ENCODE peak calls at places on chromosomes 16 and 17, in six cellular contexts. O is HFF-Myc; P is A549; Y is CD8-positive, alpha-beta memory T cell; Z is CD8-positive, alpha-beta T cell; R is breast epithelium. K is an unnamed sample.
A peak's percentile ranks its signal among the peaks of the same experiment; 100 is the strongest.

GRCh38 chr16:1887711-1888354 is 15.9 kb upstream of the MEIOB start:
- DNase-seq in O (no peak), Z (no peak), P (no peak), Y (no peak), R (no peak), K (no peak)

GRCh38 chr17:50184057-50184456 is 17.4 kb downstream of the COL1A1 start:
- DNase-seq in R (no peak), O (no peak), Y (no peak), P (no peak), Z (no peak), K (no peak)

GRCh38 chr17:75795820-75796607 is 11.4 kb downstream of the UNK start:
- DNase-seq in P (no peak), Y (no peak), Z (no peak), R (no peak), O (no peak), K (peak; percentile 32)

GRCh38 chr17:57523926-57524634 is 221.0 kb downstream of the CCDC182 start:
- DNase-seq in Z (no peak), Y (no peak), P (peak; percentile 43), R (no peak), O (no peak), K (no peak)

GRCh38 chr17:3534881-3535252 is 22.7 kb downstream of the TRPV3 start:
- DNase-seq in R (no peak), Z (no peak), Y (peak; percentile 29), O (no peak), P (peak; percentile 54), K (no peak)

GRCh38 chr17:6938637-6939036 is 57.2 kb upstream of the ALOX12 start:
- DNase-seq in P (no peak), R (no peak), Y (no peak), O (no peak), Z (no peak), K (no peak)

GRCh38 chr17:62925267-62925836 is 40.7 kb upstream of the TANC2 start:
- DNase-seq in P (no peak), O (no peak), Y (no peak), Z (no peak), R (no peak), K (no peak)

GRCh38 chr16:89498839-89499238 is 8.5 kb upstream of the ANKRD11 start:
- DNase-seq in Y (no peak), O (no peak), R (no peak), P (no peak), Z (no peak), K (peak; percentile 84)

GRCh38 chr16:19810817-19811731 is 73.6 kb downstream of the GPRC5B start:
- DNase-seq in R (no peak), O (no peak), Z (no peak), P (peak; percentile 79), Y (no peak), K (peak; percentile 37)

GRCh38 chr16:88726981-88727380 is 20.7 kb downstream of the CTU2 start:
- DNase-seq in Y (no peak), R (no peak), P (no peak), Z (no peak), O (no peak), K (no peak)

GRCh38 chr16:19137201-19137601 is 23.4 kb downstream of the ITPRIPL2 start:
- DNase-seq in P (no peak), Y (no peak), R (no peak), O (no peak), Z (no peak), K (no peak)

GRCh38 chr16:4263504-4264436 is 9.1 kb downstream of the TFAP4 start:
- DNase-seq in Z (no peak), O (peak; percentile 87), P (peak; percentile 43), R (peak; percentile 61), Y (no peak), K (peak; percentile 96)

GRCh38 chr17:42460371-42460770 is 1.7 kb downstream of the ATP6V0A1 start:
- DNase-seq in Y (no peak), R (no peak), O (no peak), P (no peak), Z (no peak), K (no peak)

GRCh38 chr17:7466644-7467341 is 12.6 kb downstream of the ZBTB4 start:
- DNase-seq in Y (no peak), O (no peak), Z (no peak), R (no peak), P (no peak), K (peak; percentile 88)

GRCh38 chr17:78839173-78839761 is 1.3 kb downstream of the USP36 start:
- DNase-seq in P (peak; percentile 46), R (no peak), O (no peak), Y (no peak), Z (no peak), K (no peak)

GRCh38 chr16:17802566-17802965 is 331.8 kb upstream of the XYLT1 start:
- DNase-seq in R (no peak), O (no peak), P (no peak), Y (no peak), Z (no peak), K (no peak)

GRCh38 chr17:54944796-54945195 is 23.7 kb downstream of the COX11 start:
- DNase-seq in R (no peak), O (no peak), P (no peak), Y (no peak), Z (no peak), K (no peak)

GRCh38 chr17:27345141-27345904 is 51.4 kb downstream of the WSB1 start:
- DNase-seq in Z (no peak), P (no peak), Y (no peak), R (no peak), O (no peak), K (no peak)

GRCh38 chr16:77555781-77556180 is 120.9 kb upstream of the ADAMTS18 start:
- DNase-seq in Y (no peak), P (no peak), O (no peak), Z (no peak), R (no peak), K (no peak)

GRCh38 chr17:30278032-30278431 is 13.7 kb downstream of the BLMH start:
- DNase-seq in R (no peak), Y (no peak), P (peak; percentile 31), Z (no peak), O (no peak), K (no peak)

GRCh38 chr16:88355389-88356123 is 27.2 kb upstream of the ZNF469 start:
- DNase-seq in Z (no peak), R (no peak), P (no peak), Y (no peak), O (no peak), K (peak; percentile 61)

GRCh38 chr17:80518392-80518791 is 26.2 kb upstream of the RPTOR start:
- DNase-seq in R (no peak), Z (no peak), O (no peak), P (no peak), Y (no peak), K (no peak)

GRCh38 chr17:5123343-5124124 is 7.7 kb downstream of the USP6 start:
- DNase-seq in P (no peak), Y (no peak), O (no peak), Z (no peak), R (no peak), K (peak; percentile 60)

GRCh38 chr17:82949361-82949760 is 109.5 kb upstream of the ZNF750 start:
- DNase-seq in R (no peak), Z (no peak), Y (peak; percentile 18), P (no peak), O (no peak), K (peak; percentile 39)

GRCh38 chr16:88798073-88798472 is 5.5 kb upstream of the CDT1 start:
- DNase-seq in Z (no peak), O (no peak), P (no peak), Y (no peak), R (no peak), K (no peak)

GRCh38 chr16:1713331-1713730 is 7.3 kb downstream of the MAPK8IP3 start:
- DNase-seq in P (no peak), Z (no peak), Y (no peak), R (no peak), O (no peak), K (no peak)

GRCh38 chr17:60579090-60579489 is 20.9 kb upstream of the PPM1D start:
- DNase-seq in Z (no peak), O (no peak), Y (no peak), P (no peak), R (no peak), K (no peak)

GRCh38 chr17:68094481-68095078 is 59.0 kb downstream of the KPNA2 start:
- DNase-seq in O (no peak), Z (no peak), P (no peak), Y (no peak), R (no peak), K (no peak)

GRCh38 chr16:12584488-12585233 is 219.0 kb downstream of the CPPED1 start:
- DNase-seq in Y (no peak), P (no peak), Z (no peak), O (no peak), R (no peak), K (no peak)

GRCh38 chr16:73368715-73369114 is 320.8 kb upstream of the ZFHX3 start:
- DNase-seq in P (no peak), R (no peak), Y (no peak), Z (no peak), O (no peak), K (no peak)
- H3K4me3 ChIP-seq in P (no peak overlapping the region), R (no peak overlapping the region), Y (no peak overlapping the region), Z (no peak overlapping the region), O (no peak overlapping the region), K (no peak overlapping the region)

GRCh38 chr17:40322417-40323315 is 13.7 kb downstream of the RARA start:
- DNase-seq in R (peak; percentile 88), O (no peak), Y (peak; percentile 98), P (peak; percentile 94), Z (peak; percentile 76), K (peak; percentile 87)
- H3K4me3 ChIP-seq in R (peak overlapping the region; percentile 96), O (peak overlapping the region; percentile 97), Y (peak overlapping the region; percentile 92), P (peak overlapping the region; percentile 9), Z (peak overlapping the region; percentile 91), K (peak overlapping the region; percentile 87)

GRCh38 chr16:69169051-69169450 is 17.9 kb upstream of the SNTB2 start:
- DNase-seq in Z (no peak), O (no peak), R (no peak), Y (no peak), P (no peak), K (no peak)

GRCh38 chr16:69169607-69170352 is 17.2 kb upstream of the SNTB2 start:
- DNase-seq in P (no peak), Z (no peak), O (no peak), R (no peak), Y (no peak), K (peak; percentile 22)

GRCh38 chr16:69166946-69167930 is 19.7 kb upstream of the SNTB2 start:
- DNase-seq in P (no peak), R (no peak), Y (no peak), Z (no peak), O (no peak), K (peak; percentile 13)

GRCh38 chr16:69166221-69166833 is 20.6 kb upstream of the SNTB2 start:
- DNase-seq in P (no peak), R (no peak), O (peak; percentile 81), Z (no peak), Y (peak; percentile 56), K (peak; percentile 26)

DNA sequence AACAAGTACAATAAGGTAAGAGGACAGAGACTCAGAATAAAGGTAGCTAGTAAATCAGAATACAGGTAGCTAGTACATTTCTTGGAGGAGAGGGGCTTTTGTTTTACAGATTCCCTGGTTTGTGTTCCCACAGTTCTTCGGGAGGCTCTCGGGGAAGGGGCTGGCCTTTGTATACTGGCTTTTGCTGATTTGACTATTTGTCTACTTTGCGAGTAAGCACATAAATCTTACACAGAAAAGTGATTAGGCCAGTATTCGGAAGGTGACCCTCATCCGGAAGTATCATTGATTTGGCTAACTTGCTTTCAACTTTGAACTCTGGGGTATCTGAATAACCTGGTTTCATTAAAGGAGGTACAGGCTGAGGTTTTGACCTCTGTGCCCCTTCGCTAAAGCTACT is 21.4 kb upstream of the SNTB2 start:
- DNase-seq in R (no peak), Z (no peak), O (no peak), Y (no peak), P (no peak), K (no peak)
- H3K4me3 ChIP-seq in R (no peak overlapping the region), Z (no peak overlapping the region), O (no peak overlapping the region), Y (no peak overlapping the region), P (no peak overlapping the region), K (no peak overlapping the region)

GRCh38 chr17:66675273-66675990 is 159.5 kb upstream of the CACNG5 start:
- DNase-seq in O (no peak), P (no peak), Y (no peak), R (no peak), Z (no peak), K (no peak)
- H3K4me3 ChIP-seq in O (no peak overlapping the region), P (no peak overlapping the region), Y (no peak overlapping the region), R (peak overlapping the region; percentile 36), Z (no peak overlapping the region), K (no peak overlapping the region)